ENCODE peak calls at places on chromosomes 1 and 21, in six cellular contexts. I, X, H, Z, D and E are unnamed samples.

GRCh38 chr1:111030590-111030989 is 66.9 kb upstream of the LRIF1 start:
- DNase-seq in I (peak; percentile 18), X (peak; percentile 28), H (no peak), Z (no peak), D (peak; percentile 30), E (no peak)

GRCh38 chr21:33870768-33871167 is 44.8 kb downstream of the ATP5PO start:
- DNase-seq in I (no peak), X (no peak), H (no peak), Z (no peak), D (no peak), E (no peak)

GRCh38 chr1:194225781-194226180 is 1039.4 kb upstream of the B3GALT2 start:
- DNase-seq in I (no peak), X (no peak), H (no peak), Z (no peak), D (no peak), E (no peak)

GRCh38 chr1:165162671-165163241 is 193.8 kb downstream of the LMX1A start:
- DNase-seq in I (no peak), X (peak; percentile 42), H (no peak), Z (no peak), D (no peak), E (no peak)

GRCh38 chr21:32572574-32573420 is 12.5 kb downstream of the TCP10L start:
- DNase-seq in I (no peak), X (peak; percentile 68), H (no peak), Z (no peak), D (no peak), E (peak; percentile 57)

GRCh38 chr1:154190550-154190949 is 1.4 kb downstream of the TPM3 start:
- DNase-seq in I (no peak), X (no peak), H (no peak), Z (no peak), D (no peak), E (no peak)

GRCh38 chr1:5599541-5599940 is 392.7 kb downstream of the NPHP4 start:
- DNase-seq in I (no peak), X (no peak), H (no peak), Z (no peak), D (no peak), E (peak; percentile 42)

GRCh38 chr1:239587066-239587465 is 200.7 kb downstream of the CHRM3 start:
- DNase-seq in I (no peak), X (no peak), H (no peak), Z (no peak), D (no peak), E (no peak)

GRCh38 chr21:33578959-33579542 is 9.4 kb downstream of the DONSON start:
- DNase-seq in I (no peak), X (no peak), H (no peak), Z (no peak), D (no peak), E (no peak)

GRCh38 chr1:98210064-98210463 is 289.2 kb upstream of the DPYD start:
- DNase-seq in I (no peak), X (no peak), H (no peak), Z (no peak), D (no peak), E (no peak)

GRCh38 chr1:147840909-147841308 is 61.7 kb upstream of the GJA8 start:
- DNase-seq in I (no peak), X (no peak), H (no peak), Z (no peak), D (no peak), E (no peak)
- TF ChIP-seq CTCF in I (no peak), X (no peak), H (no peak), Z (no peak), D (no peak), E (no peak)

DNA sequence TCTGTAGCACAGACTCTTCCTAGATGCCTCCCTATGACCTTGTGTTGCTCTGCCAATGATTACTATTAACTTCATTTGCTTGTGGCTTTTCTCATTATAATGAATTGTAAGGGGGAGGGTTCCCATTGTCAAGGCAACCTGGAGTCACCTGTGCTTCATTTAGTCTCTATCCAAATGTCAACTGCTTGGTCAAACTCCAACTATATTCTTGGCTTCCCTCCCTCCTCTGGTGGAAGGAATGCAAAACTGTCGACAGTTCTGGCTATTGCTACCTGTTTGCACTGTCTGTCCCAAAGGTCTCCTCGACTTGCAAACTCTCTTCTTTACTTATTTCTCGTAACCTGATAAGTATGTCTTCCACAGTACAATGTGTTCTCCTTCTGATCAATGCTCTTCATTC is 100.3 kb downstream of the CACNA1E start:
- DNase-seq in I (no peak), X (peak; percentile 36), H (no peak), Z (no peak), D (no peak), E (no peak)
- TF ChIP-seq CTCF in I (no peak), X (peak; percentile 74), H (no peak), Z (no peak), D (no peak), E (no peak)

GRCh38 chr1:31181515-31182343 is 58.0 kb downstream of the NKAIN1 start:
- DNase-seq in I (peak; percentile 19), X (peak; percentile 54), H (no peak), Z (no peak), D (peak; percentile 23), E (no peak)

GRCh38 chr1:31183927-31184554 is 55.6 kb downstream of the NKAIN1 start:
- DNase-seq in I (no peak), X (peak; percentile 42), H (no peak), Z (no peak), D (no peak), E (no peak)

GRCh38 chr1:31180338-31180737 is 59.3 kb downstream of the NKAIN1 start:
- DNase-seq in I (no peak), X (no peak), H (no peak), Z (no peak), D (no peak), E (no peak)

GRCh38 chr1:31183126-31183525 is 56.6 kb downstream of the NKAIN1 start:
- DNase-seq in I (no peak), X (no peak), H (no peak), Z (no peak), D (no peak), E (no peak)

GRCh38 chr1:31182352-31182751 is 57.3 kb downstream of the NKAIN1 start:
- DNase-seq in I (peak; percentile 60), X (peak; percentile 70), H (peak; percentile 40), Z (peak; percentile 81), D (peak; percentile 67), E (peak; percentile 87)
- TF ChIP-seq CTCF in I (no peak), X (peak; percentile 16), H (no peak), Z (no peak), D (no peak), E (peak; percentile 34)

GRCh38 chr1:196732526-196732925 is 42.1 kb upstream of the CFHR3 start:
- DNase-seq in I (no peak), X (no peak), H (no peak), Z (no peak), D (no peak), E (no peak)
- TF ChIP-seq CTCF in I (no peak), X (no peak), H (no peak), Z (no peak), D (no peak), E (no peak)

DNA sequence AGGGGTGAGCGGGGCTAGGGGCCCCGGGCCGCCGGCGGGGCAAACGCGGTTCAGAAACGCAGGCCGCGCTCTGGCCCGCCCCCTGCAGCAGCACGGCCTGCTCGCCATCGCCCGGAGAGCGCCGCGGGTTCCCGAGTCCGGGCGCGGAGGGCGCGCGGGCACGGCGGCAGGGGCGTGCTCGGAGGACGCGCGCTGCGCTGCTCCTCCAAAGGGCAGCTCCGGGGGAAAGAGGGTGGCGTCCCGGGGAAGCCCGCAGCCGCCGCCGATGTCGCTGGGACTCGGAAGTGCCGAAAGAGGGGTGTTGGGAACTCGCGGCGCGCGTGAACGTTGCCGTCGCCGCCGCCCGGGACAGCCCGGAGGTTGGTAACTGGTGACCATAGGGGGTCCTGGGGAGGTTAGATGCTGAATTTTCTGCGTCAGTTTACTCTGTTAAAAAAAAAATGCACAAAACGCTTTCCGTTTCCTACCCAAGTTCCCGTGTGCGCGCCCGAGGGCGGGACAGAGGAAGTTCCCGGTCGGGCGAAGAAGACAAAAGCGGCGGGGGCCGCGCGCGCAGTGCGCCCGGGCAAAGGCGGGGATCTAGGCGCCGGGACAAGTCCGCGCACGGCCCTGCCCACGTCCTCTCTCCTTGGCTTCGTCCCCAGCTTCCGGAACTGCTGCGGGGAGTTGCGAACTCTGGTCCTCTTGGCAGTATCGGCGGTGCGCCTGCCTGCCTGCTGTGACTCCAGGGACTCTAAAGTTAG is at the start of gene HHAT:
- DNase-seq in I (peak; percentile 60), X (peak; percentile 77), H (peak; percentile 28), Z (peak; percentile 83), D (peak; percentile 68), E (peak; percentile 17)
- TF ChIP-seq CTCF in I (no peak), X (peak; percentile 23), H (no peak), Z (no peak), D (no peak), E (no peak)

GRCh38 chr21:35940074-35940927 is 120.0 kb downstream of the SETD4 start:
- DNase-seq in I (peak; percentile 40), X (peak; percentile 37), H (no peak), Z (no peak), D (peak; percentile 28), E (no peak)
- TF ChIP-seq CTCF in I (no peak), X (peak; percentile 78), H (peak; percentile 62), Z (peak; percentile 9), D (peak; percentile 40), E (peak; percentile 73)

DNA sequence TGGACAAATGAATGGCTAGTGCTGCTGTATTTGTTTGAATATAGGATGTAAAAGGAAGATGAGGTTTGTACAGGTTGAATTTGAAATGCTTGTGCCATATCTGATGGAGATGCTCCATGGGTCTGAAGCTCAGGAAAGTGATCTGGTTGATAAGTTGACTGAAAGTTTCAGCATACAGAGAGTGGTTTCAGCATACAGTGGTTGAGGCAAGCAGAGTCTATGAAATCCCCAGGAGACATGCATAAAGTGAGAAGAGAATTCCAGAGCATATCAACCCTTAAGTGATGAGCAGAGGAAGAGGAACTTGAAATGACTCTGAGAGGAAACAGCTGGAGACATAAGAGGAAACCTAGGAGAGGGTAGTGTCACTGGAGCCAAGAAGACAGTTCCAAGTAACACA is 21.7 kb downstream of the TCHHL1 start:
- DNase-seq in I (no peak), X (no peak), H (no peak), Z (no peak), D (no peak), E (no peak)
- TF ChIP-seq CTCF in I (no peak), X (no peak), H (no peak), Z (no peak), D (no peak), E (no peak)

GRCh38 chr1:157734328-157734727 is 33.8 kb upstream of the FCRL3 start:
- DNase-seq in I (no peak), X (no peak), H (no peak), Z (no peak), D (no peak), E (no peak)

DNA sequence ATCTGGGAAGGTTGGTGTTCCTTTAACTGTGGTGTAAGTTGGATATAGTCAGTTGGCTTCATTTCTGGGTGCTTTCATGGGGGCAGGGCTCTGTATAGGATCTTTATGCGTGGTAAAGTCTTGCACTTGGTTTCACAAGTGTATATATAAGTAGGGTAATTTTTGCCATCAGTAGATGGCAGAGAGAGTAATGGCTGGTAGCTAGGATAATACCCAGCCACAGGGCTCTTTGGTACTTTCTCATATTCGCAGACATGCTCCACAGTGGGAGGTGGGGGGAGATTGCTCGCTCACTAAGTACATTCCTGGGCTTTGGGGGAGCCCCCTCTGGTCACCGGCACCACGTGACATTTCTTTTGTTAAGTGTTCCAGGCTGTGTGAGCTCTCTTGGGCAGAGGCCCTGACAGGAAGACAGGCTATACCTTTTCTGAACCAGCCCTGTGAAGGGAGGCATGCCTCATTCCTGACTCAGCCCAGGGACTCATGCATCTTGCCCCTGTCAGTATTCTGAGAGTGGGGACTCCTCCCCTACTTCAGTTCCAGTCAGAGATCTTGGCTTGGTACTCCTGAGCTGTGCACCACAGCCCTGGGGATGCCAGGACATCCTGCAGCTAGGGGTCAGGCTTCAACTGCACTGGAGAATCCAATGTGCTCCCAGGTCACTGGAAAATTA is 37.6 kb downstream of the FCRL2 start:
- DNase-seq in I (no peak), X (no peak), H (no peak), Z (no peak), D (no peak), E (no peak)
- TF ChIP-seq CTCF in I (no peak), X (no peak), H (no peak), Z (no peak), D (no peak), E (no peak)

GRCh38 chr1:236103646-236104218 is 38.6 kb upstream of the GPR137B start:
- DNase-seq in I (peak; percentile 45), X (peak; percentile 56), H (no peak), Z (no peak), D (peak; percentile 50), E (no peak)
- TF ChIP-seq CTCF in I (no peak), X (peak; percentile 86), H (peak; percentile 81), Z (peak; percentile 83), D (peak; percentile 75), E (peak; percentile 75)